ENCODE peak calls at places on chromosome 12, in seven cellular contexts. B, L, V, J, H, W and G are unnamed samples.

GRCh38 chr12:45051490-45052105 is 699 bp upstream of the DBX2 start:
- DNase-seq in V (no peak), J (no peak), L (no peak), H (peak), B (peak), W (peak), G (no peak)

GRCh38 chr12:113086249-113087164 is 30.0 kb downstream of the DTX1 start:
- DNase-seq in V (no peak), W (no peak), B (no peak), H (no peak), J (no peak), L (no peak), G (no peak)

GRCh38 chr12:15931590-15932053 is 20.5 kb downstream of the DERA start:
- DNase-seq in V (no peak), B (peak), W (peak), H (no peak), J (no peak), L (no peak), G (no peak)

GRCh38 chr12:49950310-49951251 is at the start of gene AQP2:
- DNase-seq in V (no peak), J (no peak), L (no peak), B (no peak), H (no peak), W (no peak), G (no peak)

GRCh38 chr12:19428261-19428660 is 11.0 kb upstream of the AEBP2 start:
- DNase-seq in L (no peak), V (no peak), J (no peak), H (peak), B (peak), W (peak), G (peak)

GRCh38 chr12:22313276-22313995 is 21.1 kb downstream of the ST8SIA1 start:
- DNase-seq in L (no peak), B (peak), J (no peak), W (no peak), V (no peak), H (no peak), G (no peak)

GRCh38 chr12:65741662-65742480 is 82.4 kb upstream of the HMGA2 start:
- DNase-seq in W (peak), B (peak), J (no peak), V (peak), L (no peak), H (peak), G (peak)

GRCh38 chr12:32896438-32897275 is at the start of gene PKP2:
- DNase-seq in L (no peak), V (no peak), H (peak), B (peak), W (peak), J (no peak), G (peak)

GRCh38 chr12:195951-196350 is 18.0 kb downstream of the SLC6A12 start:
- DNase-seq in B (no peak), J (no peak), W (no peak), V (no peak), H (no peak), L (no peak), G (no peak)

GRCh38 chr12:6945613-6946012 is 1.8 kb downstream of the C12orf57 start:
- DNase-seq in W (no peak), L (no peak), V (no peak), H (no peak), B (no peak), J (no peak), G (no peak)

GRCh38 chr12:68100241-68100640 is 59.3 kb downstream of the IFNG start:
- DNase-seq in J (peak), B (peak), V (no peak), W (no peak), H (no peak), L (no peak), G (no peak)

GRCh38 chr12:52896190-52897100 is 8.4 kb downstream of the KRT8 start:
- DNase-seq in J (no peak), W (no peak), H (no peak), B (no peak), L (no peak), V (no peak), G (no peak)

GRCh38 chr12:52907092-52907810 is 2.4 kb upstream of the KRT8 start:
- DNase-seq in W (peak), H (peak), B (peak), L (no peak), J (no peak), V (no peak), G (no peak)

GRCh38 chr12:19759229-19759628 is 319.9 kb downstream of the AEBP2 start:
- DNase-seq in B (peak), V (no peak), L (no peak), J (no peak), H (peak), W (peak), G (no peak)

GRCh38 chr12:53869500-53869899 is 69.1 kb upstream of the HOXC13 start:
- DNase-seq in J (no peak), V (no peak), B (peak), H (no peak), W (no peak), L (no peak), G (no peak)

GRCh38 chr12:40226652-40227051 is 1.9 kb downstream of the LRRK2 start:
- DNase-seq in J (no peak), V (no peak), B (peak), W (peak), H (peak), L (peak), G (no peak)

GRCh38 chr12:11653215-11653753 is 3.8 kb downstream of the ETV6 start:
- DNase-seq in V (peak), B (no peak), H (peak), J (no peak), L (no peak), W (peak), G (no peak)

GRCh38 chr12:116599285-116600122 is 40.3 kb downstream of the MAP1LC3B2 start:
- DNase-seq in H (peak), B (peak), W (peak), V (peak), L (peak), J (no peak), G (no peak)

GRCh38 chr12:6326316-6326959 is 15.4 kb downstream of the TNFRSF1A start:
- DNase-seq in B (no peak), L (no peak), V (no peak), J (no peak), H (no peak), W (peak), G (no peak)

GRCh38 chr12:76890407-76891143 is 11.8 kb upstream of the CSRP2 start:
- DNase-seq in V (no peak), W (no peak), H (peak), J (no peak), L (no peak), B (peak), G (no peak)

GRCh38 chr12:119642986-119643385 is 24.9 kb upstream of the PRKAB1 start:
- DNase-seq in B (no peak), H (no peak), W (no peak), J (no peak), V (no peak), L (no peak), G (no peak)

GRCh38 chr12:90090929-90091651 is 382.5 kb upstream of the ATP2B1 start:
- DNase-seq in J (peak), W (peak), B (peak), L (peak), V (no peak), H (peak), G (no peak)

GRCh38 chr12:34393821-34394150 is 371.5 kb downstream of the ALG10 start:
- DNase-seq in H (no peak), B (no peak), L (no peak), W (no peak), J (no peak), V (no peak), G (peak)

DNA sequence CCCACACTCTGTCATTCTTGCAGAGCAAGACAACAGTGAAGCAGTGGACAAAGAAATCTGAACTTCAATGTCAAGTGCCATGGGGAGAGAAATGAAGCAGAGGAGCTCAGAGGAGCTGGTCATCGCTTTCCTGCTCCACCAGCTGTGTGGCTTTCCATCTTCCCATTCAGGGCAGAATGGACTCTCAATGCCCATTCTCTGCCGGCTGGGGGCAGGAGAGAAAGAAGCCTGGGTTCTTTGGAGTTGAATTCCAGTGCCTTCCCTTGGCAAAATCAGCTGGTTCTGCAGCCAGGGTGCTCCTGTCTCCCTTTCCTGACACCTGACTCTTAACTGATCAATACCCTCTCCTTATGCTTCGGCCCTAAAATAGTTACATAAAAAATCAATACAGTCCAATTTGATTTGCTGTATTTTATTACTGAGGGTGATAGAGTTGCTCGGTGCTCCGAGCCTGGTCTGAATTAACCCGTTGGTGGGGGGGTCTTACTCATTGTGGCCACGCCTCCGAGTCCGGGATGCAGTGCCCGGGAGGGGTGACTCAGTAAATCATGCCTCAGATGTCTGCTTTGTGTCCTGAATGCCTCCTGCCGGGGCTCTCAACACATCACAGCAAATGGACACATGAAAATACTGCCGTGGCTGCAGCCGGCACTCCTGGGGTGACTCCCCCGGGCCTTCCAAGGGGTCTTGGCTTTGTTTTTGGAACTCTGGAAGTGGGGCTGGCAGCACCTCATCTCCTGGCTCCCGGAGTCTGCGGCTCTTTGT is 128.7 kb downstream of the AACS start:
- DNase-seq in H (peak), J (no peak), V (no peak), W (no peak), L (no peak), B (peak), G (no peak)
- TF ChIP-seq CTCF in H (no peak), J (no peak), V (no peak), W (peak), L (peak), B (no peak), G (peak)

GRCh38 chr12:121232977-121233627 is 23.2 kb downstream of the P2RX4 start:
- DNase-seq in B (peak), J (no peak), V (no peak), L (no peak), W (no peak), H (no peak), G (no peak)
- TF ChIP-seq CTCF in B (no peak), J (no peak), V (no peak), L (no peak), W (peak), H (no peak), G (peak)

GRCh38 chr12:111156304-111156703 is 212.6 kb downstream of the PHETA1 start:
- DNase-seq in L (no peak), B (peak), V (no peak), W (no peak), J (no peak), H (no peak), G (no peak)
- TF ChIP-seq CTCF in L (no peak), B (peak), V (no peak), W (no peak), J (peak), H (no peak), G (no peak)

GRCh38 chr12:123047289-123047688 is 66.8 kb downstream of the ARL6IP4 start:
- DNase-seq in H (no peak), W (no peak), B (no peak), L (no peak), V (no peak), J (no peak), G (no peak)

GRCh38 chr12:123043536-123044001 is 63.1 kb downstream of the ARL6IP4 start:
- DNase-seq in J (peak), V (peak), B (peak), W (peak), H (peak), L (peak), G (no peak)

GRCh38 chr12:123044351-123044750 is 63.9 kb downstream of the ARL6IP4 start:
- DNase-seq in W (no peak), L (no peak), B (no peak), H (no peak), J (no peak), V (no peak), G (no peak)

GRCh38 chr12:123046431-123046830 is 66.0 kb downstream of the ARL6IP4 start:
- DNase-seq in L (no peak), H (no peak), B (no peak), J (no peak), W (no peak), V (no peak), G (no peak)

GRCh38 chr12:123045678-123046077 is 65.2 kb downstream of the ARL6IP4 start:
- DNase-seq in H (no peak), V (no peak), B (no peak), L (no peak), J (no peak), W (no peak), G (no peak)
- TF ChIP-seq CTCF in H (no peak), V (no peak), B (no peak), L (no peak), J (no peak), W (no peak), G (no peak)

DNA sequence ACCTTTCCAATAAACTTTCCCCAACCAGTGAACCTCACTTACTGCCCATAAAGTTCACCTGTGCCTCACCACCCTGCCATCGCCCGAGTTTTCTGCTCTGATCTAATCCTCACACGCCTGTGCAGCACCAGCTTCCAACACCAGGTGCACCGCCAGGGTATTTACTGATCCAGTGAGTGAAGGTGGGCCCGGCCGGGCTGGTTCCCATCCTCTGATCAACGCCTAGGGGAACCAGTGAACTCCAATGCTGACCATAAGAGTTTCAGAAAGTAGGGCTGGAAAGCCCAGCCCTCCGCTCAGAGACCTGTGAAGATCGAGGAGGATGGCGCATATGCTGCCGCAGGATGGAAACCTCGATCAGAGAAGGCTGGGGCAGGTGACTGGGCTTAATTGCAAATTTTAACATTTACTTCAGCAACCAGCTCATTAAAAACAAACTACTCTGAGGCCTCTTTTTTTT is 685 bp upstream of the MYL6B start:
- DNase-seq in V (peak), J (no peak), W (peak), H (peak), B (peak), L (no peak), G (no peak)
- TF ChIP-seq CTCF in V (peak), J (no peak), W (peak), H (peak), B (peak), L (peak), G (peak)

GRCh38 chr12:96399081-96399918 is 939 bp downstream of the CDK17 start:
- DNase-seq in L (no peak), H (peak), J (no peak), W (peak), B (peak), V (peak), G (peak)
- TF ChIP-seq CTCF in L (peak), H (no peak), J (peak), W (no peak), B (no peak), V (no peak), G (no peak)

GRCh38 chr12:109347579-109347978 is at the start of gene MYO1H:
- DNase-seq in B (no peak), L (no peak), V (no peak), J (no peak), H (no peak), W (no peak), G (no peak)

GRCh38 chr12:109345428-109345827 is 2.3 kb upstream of the MYO1H start:
- DNase-seq in V (no peak), H (no peak), B (no peak), J (no peak), W (no peak), L (no peak), G (no peak)

GRCh38 chr12:109346920-109347319 is 780 bp upstream of the MYO1H start:
- DNase-seq in J (no peak), L (no peak), H (no peak), W (no peak), B (no peak), V (no peak), G (no peak)
- TF ChIP-seq CTCF in J (peak), L (no peak), H (no peak), W (no peak), B (peak), V (no peak), G (no peak)